ENCODE peak calls at places on chromosomes 13 and 19, in ten cellular contexts. U is fibroblast of lung, O is spleen, J is fibroblast of the aortic adventitia, W is cardiac fibroblast, B is breast epithelium, G is body of pancreas, Y is tibial artery, A is transverse colon, H is progenitor cell of endocrine pancreas. K is an unnamed sample.

GRCh38 chr19:29287061-29287460 is 74.1 kb upstream of the UQCRFS1 start:
- DNase-seq in U (no peak), O (no peak), J (no peak), W (no peak), B (no peak), G (peak; percentile 61), Y (no peak), A (no peak), H (no peak), K (no peak)

GRCh38 chr19:33245948-33246728 is 20.5 kb upstream of the SLC7A10 start:
- DNase-seq in U (peak; percentile 30), O (peak; percentile 73), J (peak; percentile 43), W (peak; percentile 57), B (no peak), G (no peak), Y (no peak), A (no peak), H (no peak), K (no peak)

GRCh38 chr13:27037171-27037570 is 134.4 kb downstream of the USP12 start:
- DNase-seq in U (no peak), O (no peak), J (no peak), W (no peak), B (no peak), G (no peak), Y (no peak), A (no peak), H (no peak), K (no peak)

GRCh38 chr19:778910-779653 is 18.2 kb upstream of the PTBP1 start:
- DNase-seq in U (peak; percentile 97), O (no peak), J (peak; percentile 96), W (peak; percentile 97), B (peak; percentile 74), G (peak; percentile 46), Y (peak; percentile 81), A (peak; percentile 38), H (no peak), K (peak; percentile 96)

GRCh38 chr13:100825551-100825950 is 151.0 kb upstream of the TMTC4 start:
- DNase-seq in U (no peak), O (no peak), J (peak; percentile 79), W (no peak), B (no peak), G (no peak), Y (no peak), A (no peak), H (no peak), K (peak; percentile 75)

GRCh38 chr13:38674208-38674607 is 12.7 kb upstream of the FREM2 start:
- DNase-seq in U (no peak), O (no peak), J (no peak), W (no peak), B (no peak), G (no peak), Y (no peak), A (no peak), H (no peak), K (no peak)

GRCh38 chr13:40445557-40445990 is 220.9 kb downstream of the FOXO1 start:
- DNase-seq in U (no peak), O (peak; percentile 96), J (peak; percentile 80), W (peak; percentile 84), B (no peak), G (peak; percentile 81), Y (peak; percentile 36), A (peak; percentile 60), H (no peak), K (peak; percentile 49)

GRCh38 chr19:58553799-58554493 is 959 bp downstream of the CHMP2A start:
- DNase-seq in U (no peak), O (peak; percentile 78), J (no peak), W (no peak), B (no peak), G (no peak), Y (no peak), A (no peak), H (no peak), K (no peak)

GRCh38 chr19:2455481-2456300 is 1.1 kb downstream of the LMNB2 start:
- DNase-seq in U (no peak), O (peak; percentile 89), J (no peak), W (no peak), B (no peak), G (peak; percentile 44), Y (no peak), A (peak; percentile 61), H (peak; percentile 24), K (no peak)

GRCh38 chr19:18254546-18255500 is 19.4 kb downstream of the IQCN start:
- DNase-seq in U (no peak), O (no peak), J (no peak), W (no peak), B (no peak), G (peak; percentile 76), Y (no peak), A (peak; percentile 76), H (no peak), K (no peak)
- TF ChIP-seq CTCF in U (no peak), O (no peak), J (no peak), W (no peak), B (no peak), G (peak; percentile 44), Y (no peak), A (peak; percentile 54), H (peak; percentile 44), K (no peak)

GRCh38 chr19:9148687-9149086 is 8.5 kb downstream of the ZNF317 start:
- DNase-seq in U (no peak), O (no peak), J (no peak), W (no peak), B (no peak), G (no peak), Y (no peak), A (no peak), H (no peak), K (no peak)

GRCh38 chr19:9149976-9150375 is 9.8 kb downstream of the ZNF317 start:
- DNase-seq in U (no peak), O (no peak), J (no peak), W (no peak), B (no peak), G (no peak), Y (no peak), A (no peak), H (no peak), K (no peak)

GRCh38 chr19:9140159-9140874 is at the start of gene ZNF317:
- DNase-seq in U (peak; percentile 92), O (peak; percentile 95), J (peak; percentile 92), W (peak; percentile 93), B (peak; percentile 91), G (peak; percentile 95), Y (peak; percentile 97), A (peak; percentile 95), H (peak; percentile 71), K (peak; percentile 90)

GRCh38 chr19:9146882-9147281 is 6.7 kb downstream of the ZNF317 start:
- DNase-seq in U (no peak), O (no peak), J (no peak), W (no peak), B (no peak), G (no peak), Y (no peak), A (no peak), H (no peak), K (no peak)

DNA sequence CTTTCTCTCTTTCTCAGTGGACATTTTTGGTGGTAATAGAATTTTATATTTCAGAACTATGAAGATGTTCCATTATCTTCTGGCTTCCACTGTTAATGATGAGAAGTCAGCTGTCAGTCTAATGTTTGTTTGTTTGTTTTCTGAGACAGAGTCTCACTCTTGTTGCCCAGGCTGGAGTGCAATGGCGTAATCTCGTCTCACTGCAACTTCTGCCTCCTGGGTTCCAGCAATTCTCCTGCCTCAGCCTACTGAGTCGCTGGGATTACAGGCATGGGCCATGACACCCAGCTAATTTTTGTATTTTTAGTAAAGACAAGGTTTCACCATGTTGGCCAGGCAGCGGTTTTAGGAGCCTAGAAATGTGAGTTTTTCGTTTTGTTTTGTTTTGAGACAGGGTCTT is 4.7 kb downstream of the ZNF317 start:
- DNase-seq in U (peak; percentile 11), O (no peak), J (peak; percentile 6), W (peak; percentile 13), B (no peak), G (no peak), Y (no peak), A (no peak), H (no peak), K (peak; percentile 13)
- TF ChIP-seq CTCF in U (no peak), O (no peak), J (no peak), W (no peak), B (no peak), G (no peak), Y (no peak), A (no peak), H (no peak), K (no peak)

GRCh38 chr19:14398563-14398962 is 17.3 kb downstream of the ADGRE5 start:
- DNase-seq in U (no peak), O (no peak), J (no peak), W (no peak), B (no peak), G (no peak), Y (no peak), A (no peak), H (no peak), K (no peak)
- TF ChIP-seq CTCF in U (no peak), O (no peak), J (no peak), W (no peak), B (no peak), G (no peak), Y (no peak), A (no peak), H (no peak), K (no peak)

DNA sequence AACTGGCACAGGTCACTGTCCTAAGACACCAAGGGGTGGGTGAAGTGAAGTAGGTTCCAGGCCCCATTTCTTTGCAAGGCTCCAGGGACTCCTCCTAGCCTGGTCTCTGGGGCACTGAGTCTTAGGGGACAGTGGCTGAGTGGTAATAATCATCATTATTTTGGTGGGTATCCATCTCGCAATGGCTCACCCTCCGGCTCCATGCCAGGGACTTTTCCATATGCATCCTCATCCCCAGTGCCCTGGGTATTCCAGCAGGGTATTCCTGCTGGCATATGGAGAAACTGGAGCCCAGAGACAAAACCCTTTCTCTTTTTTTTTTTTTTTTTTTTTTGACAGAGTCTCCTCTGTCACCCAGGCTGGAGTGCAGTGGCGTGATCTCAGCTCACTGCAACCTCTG is 2.5 kb downstream of the PDE4A start:
- DNase-seq in U (no peak), O (no peak), J (no peak), W (no peak), B (no peak), G (no peak), Y (no peak), A (no peak), H (no peak), K (no peak)
- TF ChIP-seq CTCF in U (no peak), O (no peak), J (no peak), W (no peak), B (no peak), G (no peak), Y (no peak), A (no peak), H (no peak), K (no peak)

GRCh38 chr13:36148436-36148835 is 17.3 kb upstream of the DCLK1 start:
- DNase-seq in U (no peak), O (no peak), J (peak; percentile 64), W (no peak), B (no peak), G (no peak), Y (no peak), A (no peak), H (no peak), K (peak; percentile 59)
- TF ChIP-seq CTCF in U (no peak), O (no peak), J (no peak), W (no peak), B (no peak), G (no peak), Y (no peak), A (no peak), H (no peak), K (no peak)

GRCh38 chr13:98546402-98546801 is 30.5 kb downstream of the STK24 start:
- DNase-seq in U (no peak), O (no peak), J (no peak), W (no peak), B (no peak), G (no peak), Y (no peak), A (no peak), H (no peak), K (no peak)
- TF ChIP-seq CTCF in U (no peak), O (no peak), J (no peak), W (no peak), B (no peak), G (no peak), Y (no peak), A (no peak), H (no peak), K (no peak)

K was measured in fibroblast of mammary gland.